ENCODE peak calls at places on chromosomes 6 and 20, in eight cellular contexts. W, I, M, C, Y, D, V and S are unnamed samples.
A peak's percentile ranks its signal among the peaks of the same experiment; 100 is the strongest.

GRCh38 chr20:17614176-17614811 is 44.4 kb downstream of the DSTN start:
- DNase-seq in M (peak; percentile 61), W (no peak), D (peak; percentile 31), C (peak; percentile 70), Y (no peak), V (peak; percentile 94), I (no peak), S (peak; percentile 8)

GRCh38 chr6:152220785-152221184 is 413.3 kb downstream of the ESR1 start:
- DNase-seq in Y (no peak), V (no peak), W (no peak), M (no peak), I (no peak), C (peak; percentile 21), D (no peak), S (no peak)

GRCh38 chr6:37048851-37049734 is 43.6 kb downstream of the FGD2 start:
- DNase-seq in V (no peak), I (no peak), W (no peak), Y (no peak), D (peak; percentile 95), M (peak; percentile 84), C (peak; percentile 83), S (no peak)

GRCh38 chr20:61609461-61609860 is 357.4 kb downstream of the CDH4 start:
- DNase-seq in C (no peak), W (no peak), Y (no peak), D (no peak), V (no peak), M (no peak), I (no peak), S (no peak)

GRCh38 chr6:17902953-17903352 is 84.5 kb downstream of the KIF13A start:
- DNase-seq in M (no peak), W (no peak), C (peak; percentile 50), D (no peak), I (no peak), V (no peak), Y (no peak), S (no peak)

GRCh38 chr6:163600331-163600730 is 185.8 kb downstream of the QKI start:
- DNase-seq in D (no peak), M (no peak), W (no peak), C (no peak), Y (no peak), I (no peak), V (no peak), S (no peak)

GRCh38 chr6:166435574-166435973 is 52.8 kb upstream of the MPC1 start:
- DNase-seq in V (no peak), C (no peak), W (no peak), D (no peak), I (no peak), Y (no peak), M (peak; percentile 6), S (no peak)

GRCh38 chr6:121794630-121795029 is 359.2 kb downstream of the GJA1 start:
- DNase-seq in W (no peak), I (peak; percentile 14), Y (no peak), M (peak; percentile 97), V (no peak), C (peak; percentile 85), D (peak; percentile 97), S (no peak)

GRCh38 chr6:23524556-23524955 is 601.5 kb upstream of the NRSN1 start:
- DNase-seq in V (no peak), C (no peak), D (no peak), M (no peak), I (no peak), Y (no peak), W (no peak), S (no peak)

GRCh38 chr6:88780714-88781389 is 182.6 kb downstream of the RNGTT start:
- DNase-seq in W (peak; percentile 60), C (peak; percentile 77), M (peak; percentile 76), Y (peak; percentile 78), D (peak; percentile 70), V (no peak), I (peak; percentile 90), S (peak; percentile 63)

GRCh38 chr6:65746302-65746701 is 39.3 kb upstream of the EYS start:
- DNase-seq in C (no peak), Y (no peak), I (no peak), V (peak; percentile 26), M (no peak), D (no peak), W (no peak), S (no peak)

GRCh38 chr20:25299801-25300200 is 51.9 kb downstream of the PYGB start:
- DNase-seq in C (no peak), W (no peak), I (peak; percentile 16), M (peak; percentile 60), D (peak; percentile 33), V (peak; percentile 61), Y (no peak), S (no peak)

GRCh38 chr6:35718911-35719381 is 17.9 kb upstream of the ARMC12 start:
- DNase-seq in Y (no peak), I (no peak), D (no peak), C (peak; percentile 34), V (no peak), M (no peak), W (no peak), S (no peak)

GRCh38 chr6:168035661-168036616 is 38.5 kb downstream of the KIF25 start:
- DNase-seq in Y (peak; percentile 25), W (no peak), I (peak; percentile 48), V (no peak), C (peak; percentile 40), M (peak; percentile 64), D (peak; percentile 85), S (peak; percentile 62)

GRCh38 chr6:99181174-99181573 is 168.3 kb downstream of the FAXC start:
- DNase-seq in C (no peak), Y (no peak), M (no peak), I (no peak), W (no peak), D (no peak), V (no peak), S (no peak)

GRCh38 chr6:1890071-1890470 is 280.4 kb downstream of the FOXC1 start:
- DNase-seq in V (no peak), M (no peak), Y (no peak), D (no peak), W (no peak), I (no peak), C (no peak), S (no peak)

GRCh38 chr20:50815162-50815989 is 20.5 kb downstream of the BCAS4 start:
- DNase-seq in I (no peak), W (no peak), D (peak; percentile 92), V (peak; percentile 84), Y (no peak), M (peak; percentile 60), C (peak; percentile 71), S (no peak)

DNA sequence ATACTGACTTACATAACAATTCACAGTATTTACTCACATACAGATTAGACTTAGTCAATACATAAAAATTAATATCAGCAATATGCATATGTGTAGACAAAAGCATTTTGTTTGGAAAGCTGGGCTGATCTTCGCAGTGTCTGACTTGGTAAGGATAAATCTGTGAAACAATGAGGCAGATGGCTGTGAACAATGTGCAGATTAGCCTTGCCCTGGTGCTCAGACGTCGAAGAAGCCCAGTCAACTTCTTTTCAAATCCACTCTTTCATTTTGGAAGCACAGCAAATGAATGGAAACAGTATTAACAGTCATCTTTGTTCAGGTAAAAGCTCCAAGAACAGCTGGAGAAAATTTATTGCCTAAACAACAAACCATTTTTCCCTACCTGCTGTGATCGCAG is 116.7 kb downstream of the DST start:
- DNase-seq in W (peak; percentile 3), C (no peak), Y (peak; percentile 71), M (no peak), D (no peak), V (no peak), I (no peak), S (no peak)
- H3K9ac ChIP-seq in W (no peak overlapping the region), C (no peak overlapping the region), Y (no peak overlapping the region), M (peak overlapping the region; percentile 61), D (peak overlapping the region; percentile 87), V (no peak overlapping the region), I (no peak overlapping the region), S (no peak overlapping the region)

DNA sequence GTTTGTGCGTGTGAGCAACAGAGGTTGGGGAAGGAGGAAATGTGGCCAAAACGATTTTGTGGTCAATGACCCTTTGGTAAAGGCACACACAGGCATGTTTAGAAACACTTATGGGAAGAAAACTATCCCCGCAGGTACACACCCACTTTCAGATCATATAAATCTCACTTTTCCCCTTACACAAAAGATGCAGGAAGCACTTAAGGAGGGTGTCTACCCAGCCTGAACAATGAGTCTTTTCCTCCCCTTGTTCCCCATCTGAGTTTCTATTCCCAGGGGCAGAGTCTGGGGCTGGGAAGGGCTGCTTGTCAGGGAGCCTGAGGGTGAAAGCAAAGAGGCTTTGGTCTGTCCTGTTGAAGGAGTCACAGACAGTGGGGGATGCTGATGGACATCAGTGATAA is 193.2 kb upstream of the SALL4 start:
- DNase-seq in V (no peak), Y (no peak), I (no peak), W (no peak), M (no peak), C (no peak), D (no peak), S (no peak)
- H3K4me3 ChIP-seq in V (no peak overlapping the region), Y (no peak overlapping the region), I (no peak overlapping the region), W (no peak overlapping the region), M (no peak overlapping the region), C (no peak overlapping the region), D (no peak overlapping the region), S (no peak overlapping the region)

GRCh38 chr6:15894973-15895858 is 232.4 kb upstream of the DTNBP1 start:
- DNase-seq in V (no peak), W (no peak), Y (no peak), C (no peak), M (no peak), I (no peak), D (no peak), S (no peak)

GRCh38 chr6:15898693-15899092 is 230.2 kb upstream of the MYLIP start:
- DNase-seq in C (no peak), D (no peak), I (no peak), Y (no peak), M (no peak), V (no peak), W (no peak), S (no peak)

GRCh38 chr6:15901141-15902115 is 227.5 kb upstream of the MYLIP start:
- DNase-seq in Y (no peak), W (no peak), D (no peak), V (no peak), C (no peak), M (no peak), I (no peak), S (no peak)

GRCh38 chr6:15893556-15894253 is 230.9 kb upstream of the DTNBP1 start:
- DNase-seq in Y (peak; percentile 38), I (peak; percentile 88), C (peak; percentile 37), M (no peak), W (no peak), D (peak; percentile 27), V (no peak), S (peak; percentile 97)

GRCh38 chr6:15897063-15897934 is 231.6 kb upstream of the MYLIP start:
- DNase-seq in V (no peak), M (peak; percentile 63), I (peak; percentile 47), D (peak; percentile 5), W (no peak), C (peak; percentile 79), Y (no peak), S (no peak)
- H3K27ac ChIP-seq in V (peak overlapping the region; percentile 29), M (peak overlapping the region; percentile 17), I (no peak overlapping the region), D (peak overlapping the region; percentile 54), W (no peak overlapping the region), C (no peak overlapping the region), Y (no peak overlapping the region), S (peak overlapping the region; percentile 90)

DNA sequence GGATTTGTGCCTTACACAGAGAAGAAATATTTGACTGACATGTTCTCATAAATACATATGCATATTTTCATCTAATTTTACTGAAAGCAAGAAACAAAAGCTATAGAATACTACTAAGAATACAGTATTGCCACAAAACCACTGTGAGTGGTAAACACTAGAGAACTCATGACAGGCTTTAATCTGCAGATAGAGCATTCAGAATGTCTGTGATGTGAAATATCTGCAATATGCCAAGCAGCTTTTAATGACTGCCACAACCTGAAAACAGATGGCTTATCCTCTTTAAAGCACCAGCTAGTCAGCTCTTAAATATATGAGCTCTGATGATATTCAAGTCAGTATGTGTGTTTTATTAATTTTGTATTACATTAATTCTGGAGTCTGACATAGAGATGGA is 3.4 kb downstream of the NAPB start:
- DNase-seq in Y (no peak), I (no peak), W (no peak), V (no peak), D (no peak), M (no peak), C (no peak), S (no peak)
- H3K9ac ChIP-seq in Y (no peak overlapping the region), I (no peak overlapping the region), W (no peak overlapping the region), V (no peak overlapping the region), D (no peak overlapping the region), M (no peak overlapping the region), C (no peak overlapping the region), S (no peak overlapping the region)